ENCODE peak calls at places on chromosomes 3 and 15, in six cellular contexts. V is tibial nerve, O is H9, Z is uterus, F is body of pancreas, I is HAP-1. D is an unnamed sample. For H3K4me1, the result is how much of the 10 kb centered on the place peaks cover.

GRCh38 chr3:158520433-158520832 is 50.6 kb upstream of the MLF1 start:
- DNase-seq in V (no peak), O (no peak), Z (no peak), F (no peak), I (no peak), D (no peak)

GRCh38 chr3:54758461-54758860 is 169.4 kb downstream of the LRTM1 start:
- DNase-seq in V (no peak), O (no peak), Z (no peak), F (no peak), I (no peak), D (no peak)

GRCh38 chr15:69524850-69525249 is 72.2 kb downstream of the RPLP1 start:
- DNase-seq in V (no peak), O (no peak), Z (no peak), F (no peak), I (peak), D (no peak)

GRCh38 chr3:64651286-64651685 is 36.5 kb downstream of the ADAMTS9 start:
- DNase-seq in V (no peak), O (no peak), Z (no peak), F (no peak), I (no peak), D (no peak)

GRCh38 chr3:70298385-70298784 is 14.1 kb downstream of the MDFIC2 start:
- DNase-seq in V (no peak), O (no peak), Z (no peak), F (no peak), I (no peak), D (no peak)

GRCh38 chr3:182803006-182803405 is 9.7 kb downstream of the ATP11B start:
- DNase-seq in V (no peak), O (no peak), Z (no peak), F (no peak), I (no peak), D (no peak)

GRCh38 chr15:85691350-85692240 is 103.1 kb downstream of the KLHL25 start:
- DNase-seq in V (no peak), O (no peak), Z (no peak), F (no peak), I (no peak), D (no peak)

GRCh38 chr3:56042326-56042951 is 425.8 kb downstream of the ERC2 start:
- DNase-seq in V (no peak), O (no peak), Z (no peak), F (no peak), I (peak), D (peak)

GRCh38 chr3:57228734-57229505 is 1.4 kb downstream of the APPL1 start:
- DNase-seq in V (no peak), O (no peak), Z (no peak), F (no peak), I (no peak), D (no peak)

GRCh38 chr3:59605944-59606534 is 556.2 kb upstream of the CFAP20DC start:
- DNase-seq in V (no peak), O (no peak), Z (no peak), F (no peak), I (no peak), D (no peak)

DNA sequence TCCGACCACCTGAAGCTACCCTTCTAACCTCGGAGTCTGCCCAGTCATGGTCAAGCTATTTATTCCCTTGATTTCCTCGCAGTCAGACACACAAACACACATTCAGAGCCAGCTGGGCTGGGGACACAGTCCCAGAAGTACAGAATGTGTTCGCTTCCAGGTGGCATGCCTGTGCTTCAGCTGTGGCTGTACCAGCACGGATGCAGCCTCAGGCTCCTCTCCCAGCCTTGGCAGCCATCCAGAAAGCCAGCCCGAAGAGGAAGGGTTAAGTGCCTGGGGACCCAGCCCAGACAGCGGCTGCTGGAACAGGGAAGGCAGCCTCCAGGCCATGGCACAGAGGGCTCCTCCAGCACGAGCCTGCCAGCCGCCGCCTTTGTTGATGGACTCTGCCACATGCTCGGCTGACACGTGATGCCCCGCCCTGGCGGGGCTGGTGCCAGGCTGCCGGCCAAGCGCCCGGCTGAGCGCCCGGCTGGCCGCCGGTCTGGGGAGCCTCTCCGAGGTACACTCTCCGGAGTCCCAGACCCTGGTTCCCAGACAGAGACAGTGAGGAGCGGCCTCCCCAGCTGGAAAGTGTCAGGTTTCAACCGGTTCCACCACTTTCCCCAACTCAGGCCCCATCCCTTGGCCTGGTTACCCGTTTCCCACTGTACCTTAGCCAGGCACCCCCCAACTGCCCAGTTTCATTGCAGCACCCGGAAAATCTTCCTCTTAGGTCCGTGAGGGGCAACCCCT is 5.4 kb downstream of the BMF start:
- DNase-seq in V (peak), O (peak), Z (peak), F (peak), I (peak), D (peak)
- H3K4me1 ChIP-seq in V (half or more), O (under half), Z (half or more), F (half or more), I (under half), D (under half)

GRCh38 chr3:122497425-122497824 is 17.3 kb downstream of the KPNA1 start:
- DNase-seq in V (no peak), O (no peak), Z (no peak), F (no peak), I (no peak), D (no peak)
- H3K4me1 ChIP-seq in V (under half), O (under half), Z (under half), F (under half), I (under half), D (under half)

DNA sequence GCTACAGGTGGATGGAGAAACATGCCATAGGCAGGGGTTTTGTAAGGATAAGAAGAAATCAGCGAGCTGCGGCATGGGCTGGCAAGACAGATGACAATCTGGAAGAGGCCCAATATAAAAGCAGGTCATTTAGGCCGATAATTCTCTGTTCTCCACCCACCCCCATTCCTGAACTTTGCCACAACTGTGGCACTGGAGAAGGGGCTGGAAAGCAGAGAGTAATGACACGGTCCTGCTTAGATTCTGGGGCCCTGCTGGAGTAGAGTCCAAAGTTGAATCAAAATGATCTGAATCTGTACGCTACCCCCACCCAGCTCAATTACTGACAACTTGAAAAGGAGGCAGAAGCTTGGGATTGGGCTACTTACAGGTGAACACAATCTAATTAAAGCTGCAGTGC is 18.4 kb upstream of the BUB1B start:
- DNase-seq in V (no peak), O (no peak), Z (no peak), F (no peak), I (no peak), D (no peak)
- H3K4me1 ChIP-seq in V (under half), O (under half), Z (under half), F (under half), I (under half), D (under half)

GRCh38 chr15:90078965-90079364 is 23.3 kb downstream of the IDH2 start:
- DNase-seq in V (no peak), O (no peak), Z (no peak), F (no peak), I (no peak), D (no peak)
- H3K4me1 ChIP-seq in V (under half), O (under half), Z (under half), F (under half), I (under half), D (under half)

DNA sequence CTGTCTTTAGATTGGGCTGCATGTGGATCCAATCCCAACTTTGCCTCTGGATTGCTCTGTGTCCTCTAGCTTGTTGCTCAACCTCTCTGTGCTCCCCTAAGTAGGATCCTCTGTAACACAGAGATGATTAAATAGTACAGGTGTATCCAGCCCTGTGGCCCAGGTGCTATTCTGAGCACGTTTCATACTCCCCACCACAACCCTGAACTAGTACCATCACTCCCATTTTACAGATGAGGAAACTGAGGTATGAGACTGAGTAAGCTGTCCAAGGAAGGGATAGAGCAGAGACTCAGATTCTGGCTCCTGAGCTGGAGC is 7.2 kb downstream of the ISG20 start:
- DNase-seq in V (no peak), O (no peak), Z (no peak), F (no peak), I (no peak), D (no peak)
- H3K4me1 ChIP-seq in V (under half), O (under half), Z (under half), F (under half), I (under half), D (under half)

GRCh38 chr3:47961815-47962606 is 54.2 kb downstream of the MAP4 start:
- DNase-seq in V (no peak), O (no peak), Z (no peak), F (no peak), I (peak), D (peak)
- H3K4me1 ChIP-seq in V (under half), O (under half), Z (under half), F (under half), I (under half), D (under half)

D was measured in mesendoderm.